ENCODE peak calls at places on chromosomes 11 and 22, in four cellular contexts. M is naive thymus-derived CD4-positive, alpha-beta T cell; A is aorta; L is fibroblast of lung. V is an unnamed sample.

GRCh38 chr22:38467438-38467903 is 425 bp upstream of the KDELR3 start:
- DNase-seq in A (peak; percentile 77), M (no peak), L (no peak), V (no peak)

GRCh38 chr11:111913031-111913861 is 712 bp downstream of the HSPB2 start:
- DNase-seq in A (peak; percentile 73), M (no peak), L (no peak), V (no peak)

GRCh38 chr11:126598344-126599092 is 243.0 kb downstream of the ST3GAL4 start:
- DNase-seq in M (no peak), L (no peak), A (no peak), V (no peak)

GRCh38 chr11:46246514-46246913 is 30.9 kb upstream of the CREB3L1 start:
- DNase-seq in A (no peak), M (no peak), L (peak; percentile 35), V (no peak)

GRCh38 chr11:32034149-32034548 is 56.7 kb upstream of the RCN1 start:
- DNase-seq in A (no peak), M (no peak), L (peak; percentile 86), V (no peak)

GRCh38 chr11:118088531-118088930 is 1.8 kb upstream of the SMIM35 start:
- DNase-seq in A (no peak), M (no peak), L (no peak), V (peak; percentile 60)

GRCh38 chr11:57249384-57250319 is 12.6 kb upstream of the APLNR start:
- DNase-seq in M (peak; percentile 17), L (peak; percentile 72), A (peak; percentile 89), V (peak; percentile 77)

GRCh38 chr11:2166091-2166851 is 5.3 kb upstream of the INS start:
- DNase-seq in A (no peak), L (peak; percentile 41), M (peak; percentile 45), V (no peak)

GRCh38 chr22:35195821-35196220 is 61.5 kb upstream of the HMGXB4 start:
- DNase-seq in L (no peak), A (no peak), M (no peak), V (no peak)

GRCh38 chr11:2092956-2093412 is 46.2 kb downstream of the IGF2 start:
- DNase-seq in M (peak; percentile 76), L (peak; percentile 62), A (peak; percentile 89), V (no peak)

GRCh38 chr11:134515081-134515960 is 103.3 kb upstream of the B3GAT1 start:
- DNase-seq in M (no peak), A (peak; percentile 47), L (no peak), V (no peak)

GRCh38 chr11:96314326-96315050 is 28.5 kb downstream of the MAML2 start:
- DNase-seq in A (no peak), L (peak; percentile 29), M (no peak), V (no peak)

GRCh38 chr11:58058276-58059010 is 27.7 kb downstream of the OR6Q1 start:
- DNase-seq in L (no peak), A (peak; percentile 78), M (no peak), V (no peak)

GRCh38 chr11:133898770-133899115 is 53.4 kb upstream of the SPATA19 start:
- DNase-seq in A (no peak), M (no peak), L (no peak), V (peak; percentile 19)

GRCh38 chr22:50192056-50192824 is 6.5 kb downstream of the TRABD start:
- DNase-seq in A (no peak), L (no peak), M (peak; percentile 31), V (peak; percentile 77)

GRCh38 chr22:50192825-50193204 is 7.1 kb downstream of the TRABD start:
- DNase-seq in M (peak; percentile 77), L (no peak), A (no peak), V (peak; percentile 84)

GRCh38 chr22:50190182-50190951 is 4.7 kb downstream of the TRABD start:
- DNase-seq in A (peak; percentile 90), L (peak; percentile 61), M (peak; percentile 88), V (peak; percentile 92)

GRCh38 chr22:50189849-50190181 is 4.1 kb downstream of the TRABD start:
- DNase-seq in A (no peak), M (no peak), L (peak; percentile 33), V (no peak)

DNA sequence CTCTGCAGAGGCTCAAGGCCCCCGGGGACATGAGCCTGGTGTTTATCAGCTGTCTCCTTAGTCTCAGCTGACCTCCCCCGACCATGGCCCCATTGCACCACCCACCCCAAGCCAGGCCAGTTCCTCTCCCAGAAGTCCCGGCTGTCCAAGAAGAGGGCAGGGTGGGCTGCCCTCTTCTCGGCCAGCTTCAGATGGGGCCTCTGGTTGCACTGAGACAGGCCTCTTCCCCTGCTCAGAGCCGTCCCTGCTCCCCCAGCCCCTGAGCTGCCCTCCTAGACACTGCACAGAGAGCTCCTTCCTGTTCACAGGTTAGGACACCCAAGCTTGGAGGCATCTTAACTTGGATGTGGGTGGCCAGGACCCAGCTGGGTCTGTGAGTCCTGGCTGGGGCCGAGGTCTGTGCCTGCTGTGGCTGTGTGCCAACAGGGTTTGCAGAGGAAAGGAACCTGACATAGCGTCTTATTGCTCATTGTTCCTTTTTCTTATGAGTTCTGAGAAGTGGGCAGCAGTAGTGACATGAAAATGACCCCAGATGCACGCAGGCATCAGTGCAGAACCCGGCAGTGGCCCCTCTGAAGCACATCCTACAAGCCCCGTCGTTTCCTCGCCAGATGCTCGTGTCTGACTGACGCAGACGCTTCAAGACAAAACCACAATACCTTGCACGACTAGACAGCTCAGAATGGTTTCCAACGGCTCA is 5.5 kb downstream of the TRABD start:
- DNase-seq in L (no peak), A (no peak), M (peak; percentile 80), V (peak; percentile 95)
- H3K4me1 ChIP-seq in L (peaks cover 12% of the 10 kb centered on the region), A (no peaks in the 10 kb centered on the region), M (peaks cover 46% of the 10 kb centered on the region), V (peaks cover 68% of the 10 kb centered on the region)

GRCh38 chr22:45966320-45966891 is 10.6 kb downstream of the WNT7B start:
- DNase-seq in A (no peak), L (no peak), M (no peak), V (no peak)

GRCh38 chr22:45964926-45965564 is 11.9 kb downstream of the WNT7B start:
- DNase-seq in L (no peak), M (no peak), A (no peak), V (no peak)

GRCh38 chr22:45964372-45964771 is 12.6 kb downstream of the WNT7B start:
- DNase-seq in A (no peak), M (no peak), L (no peak), V (no peak)

GRCh38 chr22:45966892-45967365 is 10.0 kb downstream of the WNT7B start:
- DNase-seq in L (no peak), M (no peak), A (no peak), V (no peak)

DNA sequence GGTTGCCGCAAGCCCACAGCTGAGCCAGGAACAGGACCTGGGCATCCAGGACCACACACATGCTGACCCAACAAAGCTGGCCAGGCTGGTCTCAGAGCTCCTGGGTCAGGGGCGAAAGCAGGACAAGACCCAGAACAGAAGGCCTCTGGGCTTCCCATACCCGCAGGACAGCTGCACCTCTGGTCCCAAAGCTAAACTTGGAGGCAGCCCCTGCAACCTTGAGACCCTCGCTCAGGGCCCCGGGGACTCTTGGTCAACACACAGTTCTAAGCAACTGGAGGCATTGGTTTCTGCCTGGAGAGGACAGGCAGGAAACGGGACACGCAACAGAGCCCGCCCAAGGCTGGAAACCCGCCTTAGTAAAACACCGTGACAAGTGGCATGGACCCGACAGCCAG is 11.4 kb downstream of the WNT7B start:
- DNase-seq in M (no peak), A (no peak), L (no peak), V (no peak)
- H3K4me1 ChIP-seq in M (no peaks in the 10 kb centered on the region), A (no peaks in the 10 kb centered on the region), L (peaks cover 5% of the 10 kb centered on the region), V (no peaks in the 10 kb centered on the region)

GRCh38 chr22:36728505-36728904 is 25.0 kb upstream of the CACNG2 start:
- DNase-seq in L (no peak), M (no peak), A (no peak), V (no peak)
- H3K4me1 ChIP-seq in L (no peaks in the 10 kb centered on the region), M (no peaks in the 10 kb centered on the region), A (no peaks in the 10 kb centered on the region), V (no peaks in the 10 kb centered on the region)

GRCh38 chr11:14409891-14410290 is 50.9 kb upstream of the RRAS2 start:
- DNase-seq in A (no peak), M (no peak), L (no peak), V (no peak)
- H3K4me1 ChIP-seq in A (peaks cover 2% of the 10 kb centered on the region), M (peaks cover 12% of the 10 kb centered on the region), L (peaks cover 28% of the 10 kb centered on the region), V (no peaks in the 10 kb centered on the region)

GRCh38 chr11:45204761-45205160 is 58.3 kb downstream of the PRDM11 start:
- DNase-seq in L (no peak), M (no peak), A (no peak), V (no peak)
- H3K4me1 ChIP-seq in L (no peaks in the 10 kb centered on the region), M (no peaks in the 10 kb centered on the region), A (peaks cover 3% of the 10 kb centered on the region), V (no peaks in the 10 kb centered on the region)

GRCh38 chr11:73983764-73984543 is 1.3 kb upstream of the UCP2 start:
- DNase-seq in L (no peak), M (no peak), A (peak; percentile 55), V (no peak)
- H3K4me1 ChIP-seq in L (peaks cover 3% of the 10 kb centered on the region), M (peaks cover 23% of the 10 kb centered on the region), A (no peaks in the 10 kb centered on the region), V (peaks cover 5% of the 10 kb centered on the region)

DNA sequence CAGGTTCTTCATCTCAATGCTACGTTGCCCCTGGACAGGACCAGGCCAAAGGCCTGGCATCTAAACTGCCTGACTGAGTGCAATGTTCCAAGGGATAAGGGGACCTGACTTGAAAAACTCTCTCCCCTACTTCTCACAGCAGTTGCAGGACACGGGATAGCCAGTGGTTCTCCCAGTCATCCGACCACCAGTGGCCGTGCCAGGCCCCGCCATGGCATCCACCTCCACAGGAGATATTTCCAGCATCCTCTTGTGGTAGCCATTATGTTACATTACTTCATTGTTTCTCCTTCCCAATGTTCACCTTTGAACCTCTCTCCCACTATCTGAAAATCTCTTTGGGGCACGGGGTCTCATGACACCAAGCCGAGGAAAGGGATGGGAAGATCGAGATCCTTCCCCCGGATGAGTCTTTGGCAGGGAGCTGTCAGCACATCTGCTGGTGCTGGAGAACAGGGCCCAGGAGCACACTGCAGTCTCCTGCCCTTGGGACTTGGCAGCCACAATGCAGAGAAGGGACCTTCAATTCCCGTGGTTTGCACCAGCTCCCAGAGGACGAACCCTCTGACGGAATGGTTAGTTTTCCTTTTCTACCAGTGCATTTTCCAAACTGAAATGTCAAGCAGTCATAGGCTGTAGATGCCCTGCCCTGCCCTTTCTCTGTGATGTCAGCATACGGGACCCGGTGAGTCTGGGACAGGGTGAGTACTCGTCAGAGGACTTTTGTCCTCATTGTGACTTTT is 121.2 kb downstream of the ETS1 start:
- DNase-seq in L (no peak), A (peak; percentile 74), M (no peak), V (no peak)
- H3K4me1 ChIP-seq in L (peaks cover 52% of the 10 kb centered on the region), A (peaks cover 14% of the 10 kb centered on the region), M (peaks cover 92% of the 10 kb centered on the region), V (no peaks in the 10 kb centered on the region)

GRCh38 chr22:44292521-44292920 is 20.2 kb downstream of the SHISAL1 start:
- DNase-seq in L (no peak), A (no peak), M (no peak), V (no peak)
- H3K4me1 ChIP-seq in L (peaks cover 11% of the 10 kb centered on the region), A (no peaks in the 10 kb centered on the region), M (no peaks in the 10 kb centered on the region), V (no peaks in the 10 kb centered on the region)